ENCODE peak calls at places on chromosomes 11 and 22, in nine cellular contexts. One of them, this sample, is unnamed.

GRCh38 chr22:23419931-23420330 is 160.2 kb downstream of the IGLL1 start:
- DNase-seq in GM04503: no peak
- DNase-seq in cardiac fibroblast: no peak
- DNase-seq in GM12865: no peak
- DNase-seq in spleen: no peak
- DNase-seq in lower lobe of right lung: no peak
- DNase-seq in NCI-H345: no peak
- DNase-seq in AG04450: no peak
- DNase-seq in activated naive CD4-positive, alpha-beta T cell: no peak
- DNase-seq in this sample: no peak

GRCh38 chr11:10107522-10107921 is 186.5 kb downstream of the SBF2 start:
- DNase-seq in GM04503: no peak
- DNase-seq in cardiac fibroblast: no peak
- DNase-seq in GM12865: no peak
- DNase-seq in spleen: no peak
- DNase-seq in lower lobe of right lung: no peak
- DNase-seq in NCI-H345: no peak
- DNase-seq in AG04450: no peak
- DNase-seq in activated naive CD4-positive, alpha-beta T cell: no peak
- DNase-seq in this sample: no peak

GRCh38 chr22:40718250-40719204 is 39.2 kb downstream of the MCHR1 start:
- DNase-seq in GM04503: no peak
- DNase-seq in cardiac fibroblast: no peak
- DNase-seq in GM12865: peak; percentile 4
- DNase-seq in spleen: no peak
- DNase-seq in lower lobe of right lung: no peak
- DNase-seq in NCI-H345: no peak
- DNase-seq in AG04450: no peak
- DNase-seq in activated naive CD4-positive, alpha-beta T cell: no peak
- DNase-seq in this sample: no peak

GRCh38 chr11:117877120-117877784 is 794 bp upstream of the FXYD6 start:
- DNase-seq in GM04503: no peak
- DNase-seq in cardiac fibroblast: no peak
- DNase-seq in GM12865: no peak
- DNase-seq in spleen: no peak
- DNase-seq in lower lobe of right lung: no peak
- DNase-seq in NCI-H345: no peak
- DNase-seq in AG04450: no peak
- DNase-seq in activated naive CD4-positive, alpha-beta T cell: no peak
- DNase-seq in this sample: no peak

GRCh38 chr11:69415411-69416122 is 65.9 kb upstream of the LINC01488 start:
- DNase-seq in GM04503: no peak
- DNase-seq in cardiac fibroblast: no peak
- DNase-seq in GM12865: no peak
- DNase-seq in spleen: peak; percentile 57
- DNase-seq in lower lobe of right lung: no peak
- DNase-seq in NCI-H345: no peak
- DNase-seq in AG04450: no peak
- DNase-seq in activated naive CD4-positive, alpha-beta T cell: no peak
- DNase-seq in this sample: no peak

GRCh38 chr11:1174441-1175370 is 17.0 kb downstream of the MUC5AC start:
- DNase-seq in GM04503: no peak
- DNase-seq in cardiac fibroblast: no peak
- DNase-seq in GM12865: no peak
- DNase-seq in spleen: no peak
- DNase-seq in lower lobe of right lung: no peak
- DNase-seq in NCI-H345: no peak
- DNase-seq in AG04450: no peak
- DNase-seq in activated naive CD4-positive, alpha-beta T cell: no peak
- DNase-seq in this sample: no peak

GRCh38 chr22:18032455-18033101 is 8.2 kb upstream of the MICAL3 start:
- DNase-seq in GM04503: peak; percentile 59
- DNase-seq in cardiac fibroblast: peak; percentile 91
- DNase-seq in GM12865: no peak
- DNase-seq in spleen: no peak
- DNase-seq in lower lobe of right lung: no peak
- DNase-seq in NCI-H345: no peak
- DNase-seq in AG04450: no peak
- DNase-seq in activated naive CD4-positive, alpha-beta T cell: no peak
- DNase-seq in this sample: no peak

GRCh38 chr11:63277345-63277943 is 34.0 kb upstream of the SLC22A25 start:
- DNase-seq in GM04503: no peak
- DNase-seq in cardiac fibroblast: no peak
- DNase-seq in GM12865: peak; percentile 39
- DNase-seq in spleen: no peak
- DNase-seq in lower lobe of right lung: no peak
- DNase-seq in NCI-H345: no peak
- DNase-seq in AG04450: no peak
- DNase-seq in activated naive CD4-positive, alpha-beta T cell: no peak
- DNase-seq in this sample: no peak

GRCh38 chr11:86790073-86790727 is 10.1 kb upstream of the PRSS23 start:
- DNase-seq in GM04503: no peak
- DNase-seq in cardiac fibroblast: no peak
- DNase-seq in GM12865: no peak
- DNase-seq in spleen: no peak
- DNase-seq in lower lobe of right lung: no peak
- DNase-seq in NCI-H345: no peak
- DNase-seq in AG04450: no peak
- DNase-seq in activated naive CD4-positive, alpha-beta T cell: no peak
- DNase-seq in this sample: no peak

GRCh38 chr11:89293966-89294679 is 116.4 kb downstream of the TYR start:
- DNase-seq in GM04503: no peak
- DNase-seq in cardiac fibroblast: peak; percentile 29
- DNase-seq in GM12865: no peak
- DNase-seq in spleen: no peak
- DNase-seq in lower lobe of right lung: no peak
- DNase-seq in NCI-H345: no peak
- DNase-seq in AG04450: no peak
- DNase-seq in activated naive CD4-positive, alpha-beta T cell: no peak
- DNase-seq in this sample: no peak